ENCODE peak calls at places on chromosomes 5 and 9, in nine cellular contexts. One of them, this sample, is unnamed.

GRCh38 chr9:22146604-22147003 is 137.5 kb upstream of the CDKN2B start:
- DNase-seq in BE2C: no peak
- DNase-seq in AG04450: no peak
- DNase-seq in psoas muscle: no peak
- DNase-seq in GM06990: no peak
- DNase-seq in fibroblast of pulmonary artery: no peak
- DNase-seq in endothelial cell of umbilical vein: no peak
- DNase-seq in choroid plexus epithelial cell: no peak
- DNase-seq in mammary epithelial cell: no peak
- DNase-seq in this sample: no peak

GRCh38 chr9:104606202-104606601 is 775 bp upstream of the OR13C2 start:
- DNase-seq in BE2C: no peak
- DNase-seq in AG04450: no peak
- DNase-seq in psoas muscle: no peak
- DNase-seq in GM06990: no peak
- DNase-seq in fibroblast of pulmonary artery: no peak
- DNase-seq in endothelial cell of umbilical vein: no peak
- DNase-seq in choroid plexus epithelial cell: peak; percentile 2
- DNase-seq in mammary epithelial cell: no peak
- DNase-seq in this sample: no peak

GRCh38 chr5:111603446-111603827 is 91.1 kb upstream of the STARD4 start:
- DNase-seq in BE2C: no peak
- DNase-seq in AG04450: no peak
- DNase-seq in psoas muscle: no peak
- DNase-seq in GM06990: no peak
- DNase-seq in fibroblast of pulmonary artery: peak; percentile 53
- DNase-seq in endothelial cell of umbilical vein: peak; percentile 56
- DNase-seq in choroid plexus epithelial cell: peak; percentile 73
- DNase-seq in mammary epithelial cell: no peak
- DNase-seq in this sample: no peak

GRCh38 chr5:55636177-55636576 is 75.9 kb downstream of the SLC38A9 start:
- DNase-seq in BE2C: no peak
- DNase-seq in AG04450: no peak
- DNase-seq in psoas muscle: no peak
- DNase-seq in GM06990: no peak
- DNase-seq in fibroblast of pulmonary artery: peak; percentile 10
- DNase-seq in endothelial cell of umbilical vein: no peak
- DNase-seq in choroid plexus epithelial cell: no peak
- DNase-seq in mammary epithelial cell: no peak
- DNase-seq in this sample: no peak

GRCh38 chr5:75214928-75215327 is 21.8 kb downstream of the ANKRD31 start:
- DNase-seq in BE2C: no peak
- DNase-seq in AG04450: no peak
- DNase-seq in psoas muscle: no peak
- DNase-seq in GM06990: no peak
- DNase-seq in fibroblast of pulmonary artery: no peak
- DNase-seq in endothelial cell of umbilical vein: no peak
- DNase-seq in choroid plexus epithelial cell: no peak
- DNase-seq in mammary epithelial cell: no peak
- DNase-seq in this sample: no peak

GRCh38 chr5:84181093-84181492 is 203.6 kb downstream of the EDIL3 start:
- DNase-seq in BE2C: no peak
- DNase-seq in AG04450: no peak
- DNase-seq in psoas muscle: no peak
- DNase-seq in GM06990: no peak
- DNase-seq in fibroblast of pulmonary artery: no peak
- DNase-seq in endothelial cell of umbilical vein: no peak
- DNase-seq in choroid plexus epithelial cell: peak; percentile 39
- DNase-seq in mammary epithelial cell: no peak
- DNase-seq in this sample: no peak

GRCh38 chr9:97564291-97565175 is 63.1 kb downstream of the TMOD1 start:
- DNase-seq in BE2C: peak; percentile 86
- DNase-seq in AG04450: peak; percentile 49
- DNase-seq in psoas muscle: peak; percentile 70
- DNase-seq in GM06990: no peak
- DNase-seq in fibroblast of pulmonary artery: peak; percentile 32
- DNase-seq in endothelial cell of umbilical vein: peak; percentile 89
- DNase-seq in choroid plexus epithelial cell: peak; percentile 57
- DNase-seq in mammary epithelial cell: peak; percentile 42
- DNase-seq in this sample: no peak

GRCh38 chr5:150153957-150154617 is 1.6 kb downstream of the PDGFRB start:
- DNase-seq in BE2C: peak; percentile 64
- DNase-seq in AG04450: no peak
- DNase-seq in psoas muscle: no peak
- DNase-seq in GM06990: no peak
- DNase-seq in fibroblast of pulmonary artery: peak; percentile 74
- DNase-seq in endothelial cell of umbilical vein: no peak
- DNase-seq in choroid plexus epithelial cell: peak; percentile 82
- DNase-seq in mammary epithelial cell: no peak
- DNase-seq in this sample: no peak

GRCh38 chr5:135993894-135994514 is 34.8 kb upstream of the TGFBI start:
- DNase-seq in BE2C: peak; percentile 64
- DNase-seq in AG04450: peak; percentile 84
- DNase-seq in psoas muscle: no peak
- DNase-seq in GM06990: no peak
- DNase-seq in fibroblast of pulmonary artery: no peak
- DNase-seq in endothelial cell of umbilical vein: peak; percentile 79
- DNase-seq in choroid plexus epithelial cell: peak; percentile 80
- DNase-seq in mammary epithelial cell: no peak
- DNase-seq in this sample: no peak

GRCh38 chr9:128838338-128838737 is 8.7 kb upstream of the SPOUT1 start:
- DNase-seq in BE2C: no peak
- DNase-seq in AG04450: no peak
- DNase-seq in psoas muscle: no peak
- DNase-seq in GM06990: no peak
- DNase-seq in fibroblast of pulmonary artery: no peak
- DNase-seq in endothelial cell of umbilical vein: no peak
- DNase-seq in choroid plexus epithelial cell: no peak
- DNase-seq in mammary epithelial cell: no peak
- DNase-seq in this sample: no peak

GRCh38 chr5:71778678-71779276 is 59.7 kb downstream of the CARTPT start:
- DNase-seq in BE2C: peak; percentile 66
- DNase-seq in AG04450: no peak
- DNase-seq in psoas muscle: no peak
- DNase-seq in GM06990: no peak
- DNase-seq in fibroblast of pulmonary artery: peak; percentile 36
- DNase-seq in endothelial cell of umbilical vein: no peak
- DNase-seq in choroid plexus epithelial cell: peak; percentile 32
- DNase-seq in mammary epithelial cell: peak; percentile 18
- DNase-seq in this sample: no peak

GRCh38 chr5:154842689-154843530 is 7.5 kb downstream of the FAXDC2 start:
- DNase-seq in BE2C: no peak
- DNase-seq in AG04450: no peak
- DNase-seq in psoas muscle: no peak
- DNase-seq in GM06990: no peak
- DNase-seq in fibroblast of pulmonary artery: no peak
- DNase-seq in endothelial cell of umbilical vein: no peak
- DNase-seq in choroid plexus epithelial cell: no peak
- DNase-seq in mammary epithelial cell: no peak
- DNase-seq in this sample: no peak

GRCh38 chr9:74729129-74729710 is 158.5 kb downstream of the TRPM6 start:
- DNase-seq in BE2C: no peak
- DNase-seq in AG04450: no peak
- DNase-seq in psoas muscle: no peak
- DNase-seq in GM06990: no peak
- DNase-seq in fibroblast of pulmonary artery: no peak
- DNase-seq in endothelial cell of umbilical vein: no peak
- DNase-seq in choroid plexus epithelial cell: peak; percentile 39
- DNase-seq in mammary epithelial cell: no peak
- DNase-seq in this sample: no peak

GRCh38 chr5:181246276-181247050 is 2.8 kb upstream of the RACK1 start:
- DNase-seq in BE2C: peak; percentile 89
- DNase-seq in AG04450: peak; percentile 54
- DNase-seq in psoas muscle: peak; percentile 96
- DNase-seq in GM06990: peak; percentile 89
- DNase-seq in fibroblast of pulmonary artery: peak; percentile 81
- DNase-seq in endothelial cell of umbilical vein: peak; percentile 78
- DNase-seq in choroid plexus epithelial cell: peak; percentile 84
- DNase-seq in mammary epithelial cell: peak; percentile 84
- DNase-seq in this sample: peak; percentile 89

GRCh38 chr5:144003636-144004035 is 166.8 kb downstream of the YIPF5 start:
- DNase-seq in BE2C: no peak
- DNase-seq in AG04450: no peak
- DNase-seq in psoas muscle: no peak
- DNase-seq in GM06990: no peak
- DNase-seq in fibroblast of pulmonary artery: no peak
- DNase-seq in endothelial cell of umbilical vein: peak; percentile 20
- DNase-seq in choroid plexus epithelial cell: no peak
- DNase-seq in mammary epithelial cell: no peak
- DNase-seq in this sample: no peak

GRCh38 chr9:81082251-81082650 is 607.1 kb downstream of the TLE1 start:
- DNase-seq in BE2C: no peak
- DNase-seq in AG04450: no peak
- DNase-seq in psoas muscle: no peak
- DNase-seq in GM06990: no peak
- DNase-seq in fibroblast of pulmonary artery: no peak
- DNase-seq in endothelial cell of umbilical vein: no peak
- DNase-seq in choroid plexus epithelial cell: no peak
- DNase-seq in mammary epithelial cell: no peak
- DNase-seq in this sample: no peak

GRCh38 chr5:16735092-16735970 is 118.5 kb upstream of the RETREG1 start:
- DNase-seq in BE2C: no peak
- DNase-seq in AG04450: no peak
- DNase-seq in psoas muscle: no peak
- DNase-seq in GM06990: no peak
- DNase-seq in fibroblast of pulmonary artery: peak; percentile 18
- DNase-seq in endothelial cell of umbilical vein: no peak
- DNase-seq in choroid plexus epithelial cell: no peak
- DNase-seq in mammary epithelial cell: no peak
- DNase-seq in this sample: no peak

DNA sequence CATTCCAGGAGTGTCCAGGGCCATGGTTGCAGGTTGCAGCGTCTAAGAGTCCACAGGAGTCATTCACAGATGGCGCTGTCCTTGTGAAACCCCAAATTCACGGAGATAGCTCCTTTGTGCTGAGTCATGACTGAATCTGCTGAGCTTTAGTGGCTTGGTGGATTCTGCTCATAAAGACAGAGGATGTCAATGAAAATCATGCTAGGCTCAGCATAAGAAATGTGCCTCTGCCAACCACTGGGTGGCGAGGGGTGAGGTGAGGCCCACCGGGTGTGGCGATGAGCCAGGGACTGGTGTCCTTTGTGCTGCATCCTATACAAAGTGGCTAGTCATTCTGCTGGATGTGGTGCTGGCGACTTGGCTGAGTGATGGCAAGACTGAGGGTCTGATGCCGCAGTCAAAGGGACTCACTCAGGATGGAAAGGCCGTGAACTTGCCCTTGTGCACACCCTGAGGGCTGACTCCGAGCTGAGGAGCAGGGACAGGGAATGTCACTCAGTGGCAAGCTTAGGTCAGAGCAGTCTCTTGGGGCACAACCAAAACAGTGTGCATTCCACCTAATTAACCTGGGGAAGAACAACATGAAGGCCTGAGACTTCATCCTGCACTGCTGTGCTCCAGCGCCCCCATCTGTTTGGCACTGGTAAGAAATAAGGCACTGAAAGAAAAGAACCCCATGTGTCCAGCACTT is 71.5 kb downstream of the DAP start:
- DNase-seq in BE2C: peak; percentile 70
- DNase-seq in AG04450: no peak
- DNase-seq in psoas muscle: no peak
- DNase-seq in GM06990: peak; percentile 53
- DNase-seq in fibroblast of pulmonary artery: peak; percentile 24
- DNase-seq in endothelial cell of umbilical vein: peak; percentile 35
- DNase-seq in choroid plexus epithelial cell: peak; percentile 59
- DNase-seq in mammary epithelial cell: no peak
- DNase-seq in this sample: no peak
- TF ChIP-seq CTCF in BE2C: peak; percentile 64
- TF ChIP-seq CTCF in AG04450: peak; percentile 37
- TF ChIP-seq CTCF in psoas muscle: peak; percentile 16
- TF ChIP-seq CTCF in GM06990: peak; percentile 68
- TF ChIP-seq CTCF in fibroblast of pulmonary artery: peak; percentile 42
- TF ChIP-seq CTCF in endothelial cell of umbilical vein: peak; percentile 14
- TF ChIP-seq CTCF in choroid plexus epithelial cell: peak; percentile 61
- TF ChIP-seq CTCF in mammary epithelial cell: peak; percentile 45
- TF ChIP-seq CTCF in this sample: peak; percentile 26

DNA sequence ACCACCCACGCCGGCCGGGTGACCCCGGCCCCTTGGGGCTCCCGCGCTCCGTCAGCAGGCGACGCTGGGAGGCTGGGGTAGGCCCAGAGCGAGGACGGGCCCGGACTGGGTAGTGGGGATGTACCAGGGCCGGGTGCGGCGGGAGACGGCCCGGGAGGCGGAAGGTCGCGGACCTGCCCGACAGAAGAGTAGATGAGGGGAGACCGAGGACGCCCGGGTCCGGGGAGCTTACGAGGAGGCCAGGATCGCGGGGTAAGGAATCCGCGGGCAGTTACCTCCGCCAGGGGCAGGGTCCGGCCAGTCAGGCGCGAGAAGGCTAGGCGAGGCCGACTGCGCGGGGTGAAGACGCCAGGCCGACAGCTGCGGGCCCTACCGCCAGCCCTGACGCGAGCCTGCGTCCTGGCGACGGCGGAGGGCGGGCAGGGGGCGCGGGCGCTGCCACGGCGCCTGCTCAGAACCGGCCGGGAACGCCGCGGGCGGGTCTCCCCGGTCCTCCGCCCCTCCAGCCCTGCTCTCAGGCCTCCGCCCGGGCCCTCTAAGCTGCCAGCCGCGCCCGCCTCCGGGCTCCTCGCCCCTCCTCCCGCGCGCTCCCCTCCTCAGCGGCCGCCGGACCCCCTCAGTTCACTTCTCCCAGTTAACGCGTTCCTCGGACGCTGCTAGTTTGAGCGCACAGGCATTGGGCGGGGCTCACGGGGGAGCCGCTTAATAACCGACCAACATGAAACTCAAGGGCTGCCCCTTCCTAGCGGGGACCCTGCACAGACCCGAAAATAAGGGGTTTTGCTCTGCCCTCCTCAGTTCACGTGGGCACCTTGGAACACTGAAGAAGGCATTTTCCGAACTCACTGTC is at the start of gene CPLANE1:
- DNase-seq in BE2C: peak; percentile 88
- DNase-seq in AG04450: peak; percentile 29
- DNase-seq in psoas muscle: peak; percentile 88
- DNase-seq in GM06990: peak; percentile 84
- DNase-seq in fibroblast of pulmonary artery: peak; percentile 83
- DNase-seq in endothelial cell of umbilical vein: peak; percentile 87
- DNase-seq in choroid plexus epithelial cell: peak; percentile 84
- DNase-seq in mammary epithelial cell: peak; percentile 60
- DNase-seq in this sample: peak; percentile 86
- TF ChIP-seq CTCF in BE2C: no peak
- TF ChIP-seq CTCF in AG04450: no peak
- TF ChIP-seq CTCF in psoas muscle: peak; percentile 2
- TF ChIP-seq CTCF in GM06990: no peak
- TF ChIP-seq CTCF in fibroblast of pulmonary artery: no peak
- TF ChIP-seq CTCF in endothelial cell of umbilical vein: no peak
- TF ChIP-seq CTCF in choroid plexus epithelial cell: no peak
- TF ChIP-seq CTCF in mammary epithelial cell: peak; percentile 17
- TF ChIP-seq CTCF in this sample: no peak

GRCh38 chr9:34124103-34124502 is 2.4 kb downstream of the DCAF12 start:
- DNase-seq in BE2C: no peak
- DNase-seq in AG04450: no peak
- DNase-seq in psoas muscle: no peak
- DNase-seq in GM06990: no peak
- DNase-seq in fibroblast of pulmonary artery: no peak
- DNase-seq in endothelial cell of umbilical vein: no peak
- DNase-seq in choroid plexus epithelial cell: no peak
- DNase-seq in mammary epithelial cell: no peak
- DNase-seq in this sample: no peak
- TF ChIP-seq CTCF in BE2C: no peak
- TF ChIP-seq CTCF in AG04450: no peak
- TF ChIP-seq CTCF in psoas muscle: no peak
- TF ChIP-seq CTCF in GM06990: no peak
- TF ChIP-seq CTCF in fibroblast of pulmonary artery: no peak
- TF ChIP-seq CTCF in endothelial cell of umbilical vein: no peak
- TF ChIP-seq CTCF in choroid plexus epithelial cell: no peak
- TF ChIP-seq CTCF in mammary epithelial cell: no peak
- TF ChIP-seq CTCF in this sample: no peak

GRCh38 chr9:127418037-127418471 is 6.1 kb upstream of the ZNF79 start:
- DNase-seq in BE2C: peak; percentile 70
- DNase-seq in AG04450: no peak
- DNase-seq in psoas muscle: peak; percentile 58
- DNase-seq in GM06990: no peak
- DNase-seq in fibroblast of pulmonary artery: no peak
- DNase-seq in endothelial cell of umbilical vein: peak; percentile 15
- DNase-seq in choroid plexus epithelial cell: peak; percentile 33
- DNase-seq in mammary epithelial cell: no peak
- DNase-seq in this sample: peak; percentile 34
- TF ChIP-seq CTCF in BE2C: peak; percentile 50
- TF ChIP-seq CTCF in AG04450: no peak
- TF ChIP-seq CTCF in psoas muscle: peak; percentile 26
- TF ChIP-seq CTCF in GM06990: peak; percentile 38
- TF ChIP-seq CTCF in fibroblast of pulmonary artery: peak; percentile 18
- TF ChIP-seq CTCF in endothelial cell of umbilical vein: no peak
- TF ChIP-seq CTCF in choroid plexus epithelial cell: peak; percentile 43
- TF ChIP-seq CTCF in mammary epithelial cell: peak; percentile 19
- TF ChIP-seq CTCF in this sample: peak; percentile 26

This sample was measured in GM10248.